ENCODE peak calls at places on chromosomes 4 and X, in five cellular contexts. A is fibroblast of pulmonary artery, I is cardiac muscle cell, G is WERI-Rb-1, H is lung. T is an unnamed sample.

GRCh38 chr4:1348014-1348513 is 1.1 kb downstream of the UVSSA start:
- DNase-seq in A (no peak), I (no peak), G (no peak), H (no peak), T (no peak)

GRCh38 chr4:120918788-120919187 is 3.7 kb downstream of the PRDM5 start:
- DNase-seq in A (peak; percentile 8), I (peak; percentile 33), G (no peak), H (no peak), T (no peak)

GRCh38 chr4:119304431-119304830 is 17.5 kb downstream of the FABP2 start:
- DNase-seq in A (no peak), I (no peak), G (no peak), H (no peak), T (no peak)

GRCh38 chr4:56307423-56307822 is 79.9 kb downstream of the AASDH start:
- DNase-seq in A (no peak), I (no peak), G (no peak), H (no peak), T (peak; percentile 7)

GRCh38 chrX:43643201-43643600 is 12.9 kb upstream of the MAOA start:
- DNase-seq in A (no peak), I (peak; percentile 12), G (no peak), H (no peak), T (no peak)

GRCh38 chrX:427812-428725 is 41.4 kb upstream of the PPP2R3B start:
- DNase-seq in A (peak; percentile 17), I (no peak), G (peak; percentile 20), H (no peak), T (peak; percentile 13)

GRCh38 chr4:188989371-188989770 is 850.1 kb downstream of the TRIML1 start:
- DNase-seq in A (no peak), I (no peak), G (no peak), H (no peak), T (no peak)

GRCh38 chr4:168893807-168894206 is 116.2 kb downstream of the CBR4 start:
- DNase-seq in A (no peak), I (no peak), G (peak; percentile 16), H (no peak), T (no peak)

GRCh38 chrX:133444952-133445831 is 29.9 kb upstream of the GPC4 start:
- DNase-seq in A (no peak), I (peak; percentile 2), G (no peak), H (no peak), T (no peak)

GRCh38 chr4:73533515-73534422 is 52.2 kb downstream of the AFM start:
- DNase-seq in A (no peak), I (no peak), G (no peak), H (no peak), T (no peak)

GRCh38 chrX:3066555-3066954 is 25.3 kb downstream of the ARSF start:
- DNase-seq in A (peak; percentile 10), I (peak; percentile 32), G (peak; percentile 38), H (no peak), T (peak; percentile 13)

GRCh38 chrX:69238153-69238959 is 73.1 kb upstream of the PJA1 start:
- DNase-seq in A (no peak), I (no peak), G (no peak), H (no peak), T (no peak)

GRCh38 chr4:150515135-150515534 is 66.8 kb upstream of the MAB21L2 start:
- DNase-seq in A (peak; percentile 38), I (no peak), G (no peak), H (no peak), T (peak; percentile 24)

GRCh38 chrX:40177942-40178715 is 80.4 kb upstream of the BCOR start:
- DNase-seq in A (no peak), I (no peak), G (no peak), H (no peak), T (no peak)

GRCh38 chr4:110823251-110823650 is 200.4 kb upstream of the PITX2 start:
- DNase-seq in A (no peak), I (peak; percentile 6), G (no peak), H (no peak), T (peak; percentile 58)

GRCh38 chr4:183846951-183847350 is 58.2 kb upstream of the STOX2 start:
- DNase-seq in A (no peak), I (no peak), G (no peak), H (no peak), T (no peak)

GRCh38 chr4:186400676-186401075 is 134.7 kb downstream of the F11 start:
- DNase-seq in A (peak; percentile 38), I (peak; percentile 17), G (no peak), H (no peak), T (no peak)

GRCh38 chrX:39772057-39772832 is 325.5 kb downstream of the BCOR start:
- DNase-seq in A (no peak), I (peak; percentile 37), G (no peak), H (no peak), T (no peak)

GRCh38 chr4:56909083-56909981 is 1.6 kb downstream of the REST start:
- DNase-seq in A (peak; percentile 60), I (peak; percentile 64), G (peak; percentile 28), H (peak; percentile 50), T (peak; percentile 74)

GRCh38 chrX:16869393-16870094 is 618 bp downstream of the RBBP7 start:
- DNase-seq in A (peak; percentile 18), I (peak; percentile 32), G (peak; percentile 55), H (no peak), T (peak; percentile 65)

GRCh38 chr4:89558147-89558546 is 250.5 kb upstream of the GPRIN3 start:
- DNase-seq in A (no peak), I (peak; percentile 19), G (no peak), H (no peak), T (peak; percentile 32)

GRCh38 chr4:14168919-14169318 is 541.4 kb upstream of the BOD1L1 start:
- DNase-seq in A (peak; percentile 86), I (peak; percentile 75), G (no peak), H (peak; percentile 46), T (peak; percentile 94)

GRCh38 chr4:127055349-127055748 is 577.4 kb upstream of the INTU start:
- DNase-seq in A (peak; percentile 35), I (peak; percentile 71), G (no peak), H (no peak), T (peak; percentile 67)

GRCh38 chr4:39446842-39447573 is 11.7 kb downstream of the RPL9 start:
- DNase-seq in A (peak; percentile 74), I (peak; percentile 82), G (no peak), H (peak; percentile 72), T (peak; percentile 74)

GRCh38 chr4:83074086-83074704 is 39.2 kb downstream of the COPS4 start:
- DNase-seq in A (peak; percentile 93), I (peak; percentile 94), G (peak; percentile 47), H (peak; percentile 36), T (peak; percentile 89)

GRCh38 chr4:123244233-123244632 is 152.4 kb upstream of the SPRY1 start:
- DNase-seq in A (peak; percentile 46), I (peak; percentile 41), G (no peak), H (no peak), T (peak; percentile 47)

GRCh38 chr4:81652069-81652478 is 180.4 kb upstream of the RASGEF1B start:
- DNase-seq in A (peak; percentile 15), I (peak; percentile 61), G (no peak), H (no peak), T (no peak)

GRCh38 chrX:48600226-48600625 is 2.9 kb downstream of the WDR13 start:
- DNase-seq in A (no peak), I (no peak), G (no peak), H (no peak), T (no peak)

GRCh38 chrX:48597353-48598264 is at the start of gene WDR13:
- DNase-seq in A (peak; percentile 97), I (peak; percentile 98), G (peak; percentile 91), H (peak; percentile 91), T (peak; percentile 92)

GRCh38 chrX:48599341-48599740 is 2.0 kb downstream of the WDR13 start:
- DNase-seq in A (no peak), I (no peak), G (no peak), H (no peak), T (no peak)

GRCh38 chrX:48595929-48596328 is 1.4 kb upstream of the WDR13 start:
- DNase-seq in A (no peak), I (no peak), G (no peak), H (no peak), T (no peak)

DNA sequence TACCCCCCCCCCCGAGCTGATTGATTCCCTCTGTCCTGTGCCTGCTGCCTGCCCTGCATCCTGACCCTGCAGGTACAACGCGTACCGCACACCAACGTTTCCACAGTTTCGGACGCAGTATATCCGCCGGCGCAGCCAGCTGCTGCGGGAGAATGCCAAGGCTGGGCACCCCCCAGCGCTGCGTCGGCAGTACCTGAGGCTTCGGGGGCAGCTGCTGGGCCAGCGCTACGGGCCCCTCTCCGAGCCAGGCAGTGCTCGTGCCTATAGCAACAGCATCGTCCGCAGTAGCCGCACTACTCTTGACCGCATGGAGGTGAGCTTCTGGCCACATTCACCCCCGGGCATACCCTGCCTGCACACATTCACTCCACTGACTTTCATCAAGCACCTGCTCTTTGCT is 1.4 kb downstream of the WDR13 start:
- DNase-seq in A (no peak), I (no peak), G (no peak), H (no peak), T (no peak)
- H3K4me3 ChIP-seq in A (peak overlapping the region; percentile 65), I (no peak overlapping the region), G (no peak overlapping the region), H (peak overlapping the region; percentile 50), T (peak overlapping the region; percentile 78)

GRCh38 chr4:26424838-26425237 is 65.4 kb downstream of the CCKAR start:
- DNase-seq in A (no peak), I (no peak), G (no peak), H (no peak), T (no peak)
- TF ChIP-seq CTCF in A (no peak), I (peak; percentile 31), G (no peak), H (no peak), T (no peak)

GRCh38 chr4:96103086-96103485 is 263.2 kb downstream of the PDHA2 start:
- DNase-seq in A (peak; percentile 66), I (peak; percentile 90), G (no peak), H (no peak), T (no peak)
- H3K4me3 ChIP-seq in A (no peak overlapping the region), I (no peak overlapping the region), G (no peak overlapping the region), H (no peak overlapping the region), T (no peak overlapping the region)

GRCh38 chrX:15469613-15470012 is 23.5 kb downstream of the PIR start:
- DNase-seq in A (no peak), I (no peak), G (no peak), H (no peak), T (no peak)

GRCh38 chrX:15465347-15465746 is 27.8 kb downstream of the PIR start:
- DNase-seq in A (no peak), I (peak; percentile 14), G (no peak), H (no peak), T (peak; percentile 56)

GRCh38 chrX:15468036-15468435 is 25.1 kb downstream of the PIR start:
- DNase-seq in A (peak; percentile 72), I (peak; percentile 64), G (no peak), H (no peak), T (peak; percentile 76)

GRCh38 chrX:15464704-15465103 is 28.4 kb downstream of the PIR start:
- DNase-seq in A (no peak), I (no peak), G (no peak), H (no peak), T (no peak)

DNA sequence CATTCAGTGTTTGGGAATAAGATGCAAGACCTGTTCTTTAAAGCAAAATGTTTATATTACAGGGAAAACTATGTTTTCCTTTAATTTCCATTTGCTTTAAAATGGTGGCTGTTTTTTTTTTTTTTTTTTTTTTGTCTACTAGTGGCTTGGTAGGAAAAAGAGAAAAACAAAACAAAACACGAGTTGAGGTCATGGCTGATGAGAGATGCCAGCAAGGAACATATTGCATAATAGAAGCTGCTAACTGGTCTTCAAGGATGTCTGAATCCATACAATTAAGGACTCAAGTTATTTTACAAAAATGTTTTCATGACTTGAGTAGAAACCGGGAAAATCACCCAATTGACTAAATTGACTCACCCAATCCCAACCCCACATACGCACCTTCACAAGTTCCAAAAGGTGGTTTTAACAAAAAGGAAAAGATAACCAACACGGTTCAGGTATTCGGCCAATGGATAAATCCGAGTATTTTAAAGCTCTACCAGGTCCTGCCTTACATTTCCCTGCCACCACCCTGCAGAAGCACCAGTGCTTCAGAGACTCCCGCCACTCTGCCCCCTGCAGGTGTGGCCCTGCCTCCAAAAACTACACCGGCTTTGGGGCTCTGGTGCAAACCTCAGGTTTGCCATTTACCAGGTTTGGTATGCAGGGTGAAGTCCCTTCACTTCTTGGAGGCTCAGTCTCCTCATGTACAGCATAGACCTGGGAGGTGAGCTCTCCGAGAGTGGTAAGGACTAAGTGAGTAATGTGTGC is 27.1 kb downstream of the PIR start:
- DNase-seq in A (peak; percentile 56), I (peak; percentile 44), G (peak; percentile 19), H (no peak), T (peak; percentile 9)
- TF ChIP-seq CTCF in A (no peak), I (peak; percentile 6), G (peak; percentile 32), H (no peak), T (no peak)

T was measured in foreskin fibroblast.